ENCODE peak calls at places on chromosomes 1 and 21, in eight cellular contexts. N, D, V, L, X, A, W and E are unnamed samples.

GRCh38 chr1:33402234-33402633 is 28.7 kb downstream of the PHC2 start:
- DNase-seq in A (no peak), W (no peak), N (no peak), X (no peak), D (no peak), L (no peak), V (no peak), E (no peak)

GRCh38 chr21:44892536-44893277 is 19.2 kb upstream of the PTTG1IP start:
- DNase-seq in D (peak; percentile 62), V (peak; percentile 46), X (peak; percentile 94), A (peak; percentile 67), W (peak; percentile 83), N (peak; percentile 70), L (peak; percentile 64), E (peak; percentile 79)

GRCh38 chr1:27365372-27366112 is 1.2 kb downstream of the MAP3K6 start:
- DNase-seq in V (peak; percentile 91), N (peak; percentile 79), L (peak; percentile 80), W (peak; percentile 91), A (peak; percentile 76), D (peak; percentile 91), X (peak; percentile 95), E (peak; percentile 86)

GRCh38 chr1:171715813-171716251 is 26.0 kb downstream of the VAMP4 start:
- DNase-seq in D (peak; percentile 1), W (no peak), V (no peak), A (no peak), X (no peak), N (peak; percentile 82), L (no peak), E (no peak)

GRCh38 chr1:203093754-203094410 is 8.1 kb upstream of the MYOG start:
- DNase-seq in D (no peak), X (no peak), N (no peak), L (no peak), A (no peak), V (no peak), W (no peak), E (no peak)

GRCh38 chr1:53737648-53738204 is 1.2 kb downstream of the GLIS1 start:
- DNase-seq in W (peak; percentile 27), V (no peak), A (peak; percentile 10), L (no peak), N (no peak), D (peak; percentile 43), X (peak; percentile 87), E (peak; percentile 40)

GRCh38 chr1:77832889-77833288 is 53.4 kb downstream of the MIGA1 start:
- DNase-seq in L (no peak), V (no peak), X (no peak), A (no peak), N (peak; percentile 56), W (no peak), D (no peak), E (no peak)

GRCh38 chr1:185733818-185734709 is at the start of gene HMCN1:
- DNase-seq in L (peak; percentile 39), N (peak; percentile 47), V (peak; percentile 68), D (peak; percentile 89), X (peak; percentile 90), W (peak; percentile 54), A (peak; percentile 59), E (peak; percentile 63)

GRCh38 chr1:38917772-38918171 is 23.9 kb downstream of the RHBDL2 start:
- DNase-seq in D (no peak), V (no peak), N (no peak), X (no peak), W (no peak), A (no peak), L (no peak), E (no peak)

GRCh38 chr1:12309783-12310742 is 80.2 kb downstream of the VPS13D start:
- DNase-seq in D (no peak), L (no peak), V (no peak), W (no peak), A (no peak), X (no peak), N (no peak), E (no peak)

GRCh38 chr1:227562037-227562436 is 1.3 kb upstream of the ZNF678 start:
- DNase-seq in A (no peak), L (no peak), N (no peak), W (no peak), X (no peak), D (no peak), V (no peak), E (no peak)

GRCh38 chr1:59595774-59596173 is 219.0 kb upstream of the HOOK1 start:
- DNase-seq in A (no peak), L (no peak), N (peak; percentile 67), W (no peak), D (no peak), X (no peak), V (no peak), E (no peak)
- TF ChIP-seq CTCF in A (no peak), L (no peak), N (no peak), W (no peak), D (no peak), X (no peak), V (no peak), E (no peak)

DNA sequence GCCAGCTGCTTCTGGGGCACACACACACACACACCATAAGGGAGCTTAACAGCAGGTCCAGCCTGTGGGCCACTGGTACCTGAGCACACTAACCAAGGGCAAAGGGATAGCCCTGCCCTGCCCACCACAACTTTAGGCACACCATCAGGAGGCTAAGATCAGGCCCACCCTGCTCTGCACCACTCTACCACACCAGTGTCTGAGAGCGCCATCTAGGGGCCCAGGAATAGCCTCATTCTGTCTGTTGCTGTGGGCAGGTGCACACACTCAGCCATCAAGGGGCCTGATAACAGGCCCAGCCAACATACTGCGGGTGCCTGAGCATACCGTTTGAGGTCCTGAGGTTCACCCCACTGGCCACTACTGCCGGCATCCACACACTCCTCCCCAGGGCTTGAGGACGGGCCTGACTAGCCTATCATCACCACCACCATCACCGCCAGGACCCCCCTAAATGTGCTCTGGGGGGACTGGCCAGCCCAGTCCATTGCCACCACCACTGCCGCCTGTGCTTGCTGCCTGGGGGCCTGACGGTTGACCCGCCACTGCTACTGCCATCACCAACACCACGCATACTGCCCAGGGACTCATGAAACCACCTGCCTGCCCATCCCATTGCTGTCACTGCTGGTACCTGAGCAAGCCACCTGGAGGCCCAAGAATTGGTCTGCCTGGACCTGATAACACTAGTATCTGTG is 31.3 kb downstream of the NSL1 start:
- DNase-seq in N (peak; percentile 42), D (peak; percentile 52), V (no peak), W (peak; percentile 41), L (no peak), A (no peak), X (peak; percentile 43), E (peak; percentile 20)
- TF ChIP-seq CTCF in N (peak; percentile 79), D (peak; percentile 46), V (no peak), W (peak; percentile 9), L (peak; percentile 37), A (peak; percentile 34), X (peak; percentile 13), E (peak; percentile 14)

GRCh38 chr1:182807907-182808306 is 18.3 kb downstream of the NPL start:
- DNase-seq in W (no peak), N (no peak), L (no peak), A (no peak), V (no peak), D (no peak), X (no peak), E (no peak)

GRCh38 chr1:182809414-182809957 is 19.9 kb downstream of the NPL start:
- DNase-seq in L (no peak), X (no peak), D (no peak), N (peak; percentile 15), V (no peak), A (no peak), W (no peak), E (no peak)

GRCh38 chr1:182816863-182817262 is 22.3 kb upstream of the DHX9 start:
- DNase-seq in V (no peak), D (no peak), X (no peak), N (peak; percentile 10), W (no peak), A (no peak), L (no peak), E (no peak)

GRCh38 chr1:182817802-182818201 is 21.3 kb upstream of the DHX9 start:
- DNase-seq in A (no peak), L (no peak), D (no peak), V (no peak), W (no peak), N (no peak), X (no peak), E (no peak)

GRCh38 chr1:182811975-182812727 is 22.6 kb downstream of the NPL start:
- DNase-seq in W (no peak), N (no peak), D (no peak), L (no peak), A (no peak), X (no peak), V (no peak), E (no peak)
- TF ChIP-seq CTCF in W (no peak), N (peak; percentile 16), D (no peak), L (no peak), A (no peak), X (no peak), V (no peak), E (no peak)

GRCh38 chr1:5947978-5948680 is 44.1 kb downstream of the NPHP4 start:
- DNase-seq in W (no peak), N (peak; percentile 16), X (no peak), L (no peak), D (no peak), A (no peak), V (no peak), E (no peak)

GRCh38 chr1:5950201-5950895 is 41.9 kb downstream of the NPHP4 start:
- DNase-seq in V (no peak), L (no peak), A (no peak), N (no peak), X (no peak), W (no peak), D (no peak), E (no peak)

GRCh38 chr1:5948681-5949005 is 43.6 kb downstream of the NPHP4 start:
- DNase-seq in L (no peak), V (no peak), X (no peak), W (no peak), A (no peak), D (no peak), N (peak; percentile 41), E (no peak)

GRCh38 chr1:5949761-5950100 is 42.5 kb downstream of the NPHP4 start:
- DNase-seq in W (no peak), D (no peak), N (no peak), L (no peak), V (no peak), X (no peak), A (no peak), E (no peak)

GRCh38 chr1:5949074-5949760 is 43.0 kb downstream of the NPHP4 start:
- DNase-seq in V (no peak), L (no peak), W (no peak), X (no peak), D (no peak), N (peak; percentile 17), A (no peak), E (no peak)
- TF ChIP-seq CTCF in V (no peak), L (no peak), W (no peak), X (no peak), D (peak; percentile 9), N (peak; percentile 44), A (peak; percentile 26), E (no peak)